ENCODE peak calls at places on chromosomes 5 and 9, in seven cellular contexts. Z is suprapubic skin, N is lower lobe of right lung, V is body of pancreas, X is HepG2, F is upper lobe of left lung, A is neural progenitor cell. Q is an unnamed sample.

GRCh38 chr9:137989999-137990715 is 112.6 kb downstream of the CACNA1B start:
- DNase-seq in Z (no peak), V (no peak), A (no peak), F (no peak), N (no peak), X (no peak), Q (no peak)

GRCh38 chr9:133505901-133506652 is 18.7 kb downstream of the MYMK start:
- DNase-seq in V (peak), N (no peak), X (no peak), Z (no peak), A (no peak), F (no peak), Q (no peak)

GRCh38 chr9:107176701-107177100 is 106.4 kb upstream of the RAD23B start:
- DNase-seq in Z (no peak), N (no peak), A (no peak), F (no peak), X (no peak), V (no peak), Q (no peak)

GRCh38 chr5:51960617-51961115 is 577.4 kb downstream of the ISL1 start:
- DNase-seq in F (no peak), Z (no peak), N (no peak), A (no peak), V (no peak), X (no peak), Q (no peak)

GRCh38 chr9:101601904-101602765 is 7.4 kb upstream of the PPP3R2 start:
- DNase-seq in Z (no peak), N (no peak), V (peak), X (peak), A (peak), F (no peak), Q (no peak)

GRCh38 chr9:117644133-117644532 is 60.1 kb upstream of the TLR4 start:
- DNase-seq in Z (no peak), N (no peak), F (no peak), A (no peak), X (no peak), V (no peak), Q (no peak)

GRCh38 chr5:42974546-42974945 is 65.6 kb downstream of the ANXA2R start:
- DNase-seq in F (no peak), X (no peak), V (no peak), A (no peak), N (no peak), Z (no peak), Q (no peak)

GRCh38 chr5:153513171-153513570 is 22.7 kb downstream of the GRIA1 start:
- DNase-seq in A (no peak), X (no peak), Z (no peak), F (no peak), V (peak), N (no peak), Q (no peak)

GRCh38 chr5:179872356-179873160 is 13.9 kb upstream of the MRNIP start:
- DNase-seq in A (no peak), X (no peak), N (no peak), F (no peak), V (no peak), Z (no peak), Q (no peak)

GRCh38 chr5:80989883-80990282 is 29.7 kb downstream of the RASGRF2 start:
- DNase-seq in N (no peak), F (no peak), X (no peak), V (no peak), A (no peak), Z (no peak), Q (no peak)

GRCh38 chr5:75510836-75511434 is 494 bp downstream of the CERT1 start:
- DNase-seq in A (peak), V (peak), X (peak), N (peak), Z (peak), F (peak), Q (no peak)

GRCh38 chr5:72895758-72896157 is 60.1 kb upstream of the FCHO2 start:
- DNase-seq in X (no peak), Z (no peak), V (no peak), N (no peak), A (no peak), F (no peak), Q (no peak)

GRCh38 chr5:66608501-66608900 is 12.3 kb downstream of the MAST4 start:
- DNase-seq in V (no peak), X (no peak), F (no peak), A (no peak), N (no peak), Z (no peak), Q (no peak)

GRCh38 chr5:9564752-9565151 is 18.9 kb upstream of the SEMA5A start:
- DNase-seq in N (no peak), V (no peak), A (no peak), F (no peak), X (no peak), Z (no peak), Q (no peak)

GRCh38 chr5:17185349-17185748 is 32.1 kb upstream of the BASP1 start:
- DNase-seq in Z (no peak), X (no peak), V (no peak), A (no peak), N (no peak), F (no peak), Q (no peak)

GRCh38 chr5:112366987-112367386 is 52.1 kb downstream of the EPB41L4A start:
- DNase-seq in A (peak), X (peak), F (no peak), V (no peak), Z (no peak), N (no peak), Q (no peak)

GRCh38 chr9:16610538-16610937 is 259.9 kb downstream of the BNC2 start:
- DNase-seq in V (no peak), N (no peak), A (no peak), Z (no peak), X (no peak), F (no peak), Q (no peak)

GRCh38 chr9:94805585-94805984 is 79.1 kb downstream of the AOPEP start:
- DNase-seq in V (no peak), X (no peak), N (no peak), Z (no peak), F (no peak), A (no peak), Q (peak)

GRCh38 chr9:129405831-129406220 is 215.1 kb downstream of the C9orf50 start:
- DNase-seq in V (no peak), A (no peak), X (no peak), Z (no peak), N (peak), F (no peak), Q (no peak)

GRCh38 chr5:171702391-171702790 is 83.2 kb upstream of the SMIM23 start:
- DNase-seq in V (no peak), X (no peak), Z (no peak), A (no peak), N (no peak), F (no peak), Q (no peak)

GRCh38 chr9:105670315-105670714 is 8.1 kb downstream of the TAL2 start:
- DNase-seq in F (no peak), N (no peak), X (no peak), V (no peak), Z (no peak), A (peak), Q (no peak)

GRCh38 chr9:14880951-14881465 is 29.2 kb downstream of the FREM1 start:
- DNase-seq in V (no peak), X (no peak), N (no peak), A (no peak), F (no peak), Z (no peak), Q (no peak)

GRCh38 chr5:115600771-115601170 is 1.5 kb downstream of the TICAM2 start:
- DNase-seq in A (no peak), F (no peak), N (no peak), Z (no peak), V (no peak), X (no peak), Q (no peak)

GRCh38 chr5:122896598-122897282 is 51.3 kb downstream of the SNX24 start:
- DNase-seq in A (no peak), F (no peak), V (no peak), Z (no peak), X (peak), N (no peak), Q (no peak)

GRCh38 chr5:10192309-10192708 is 57.4 kb downstream of the ATPSCKMT start:
- DNase-seq in V (no peak), N (no peak), X (no peak), F (no peak), Z (no peak), A (no peak), Q (no peak)

GRCh38 chr9:76654575-76654974 is 109.7 kb upstream of the PCA3 start:
- DNase-seq in Z (no peak), F (no peak), A (no peak), X (no peak), N (no peak), V (no peak), Q (peak)

GRCh38 chr9:136095495-136096058 is 488 bp upstream of the NACC2 start:
- DNase-seq in A (peak), Z (no peak), V (no peak), F (peak), N (peak), X (no peak), Q (no peak)

GRCh38 chr5:10594591-10595210 is 30.8 kb downstream of the ANKRD33B start:
- DNase-seq in A (no peak), N (no peak), V (no peak), Z (no peak), F (peak), X (no peak), Q (no peak)

GRCh38 chr9:109331353-109331752 is 10.5 kb upstream of the EPB41L4B start:
- DNase-seq in N (peak), X (no peak), F (peak), V (peak), A (no peak), Z (peak), Q (peak)

GRCh38 chr5:167777746-167778145 is 513.7 kb upstream of the WWC1 start:
- DNase-seq in X (no peak), Z (no peak), N (no peak), F (no peak), V (no peak), A (no peak), Q (no peak)

GRCh38 chr5:131548190-131548589 is 86.8 kb downstream of the RAPGEF6 start:
- DNase-seq in X (no peak), F (no peak), N (no peak), Z (no peak), A (no peak), V (no peak), Q (no peak)

GRCh38 chr5:86570427-86571083 is 47.2 kb upstream of the COX7C start:
- DNase-seq in Z (no peak), X (peak), F (no peak), V (no peak), N (no peak), A (no peak), Q (no peak)

GRCh38 chr5:86565197-86565789 is 52.4 kb upstream of the COX7C start:
- DNase-seq in V (no peak), Z (no peak), N (no peak), A (no peak), X (peak), F (no peak), Q (no peak)
- H3K27ac ChIP-seq in V (no peak), Z (no peak), N (no peak), A (no peak), X (no peak), F (no peak), Q (no peak)

GRCh38 chr5:57316798-57317327 is 143.0 kb downstream of the GPBP1 start:
- DNase-seq in F (peak), A (no peak), X (no peak), V (peak), N (no peak), Z (no peak), Q (peak)

GRCh38 chr5:57313716-57314115 is 139.9 kb downstream of the GPBP1 start:
- DNase-seq in N (no peak), X (no peak), A (no peak), Z (no peak), F (no peak), V (no peak), Q (no peak)

GRCh38 chr5:57317341-57317740 is 143.5 kb downstream of the GPBP1 start:
- DNase-seq in Z (no peak), A (no peak), X (no peak), N (no peak), V (no peak), F (no peak), Q (no peak)

GRCh38 chr5:57318251-57318650 is 144.4 kb downstream of the GPBP1 start:
- DNase-seq in X (no peak), Z (no peak), F (no peak), N (no peak), V (no peak), A (no peak), Q (no peak)

DNA sequence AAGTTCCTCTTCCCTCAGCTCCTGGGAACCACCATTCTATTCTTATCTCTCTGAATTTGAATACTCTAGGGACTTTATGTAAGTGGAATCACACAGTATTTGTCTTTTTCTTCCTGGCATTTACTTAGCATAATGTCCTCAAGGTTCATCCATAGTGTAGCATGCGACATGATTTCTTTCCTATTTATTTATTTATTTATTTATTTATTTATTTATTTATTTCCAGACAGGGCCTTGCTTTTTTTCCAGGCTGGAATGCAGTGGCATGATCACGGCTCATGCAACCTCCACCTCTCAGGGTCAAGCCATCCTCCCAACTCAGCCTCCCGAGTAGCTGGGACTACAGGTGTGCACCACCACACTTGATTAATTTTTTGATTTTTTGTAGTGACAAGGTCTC is 142.1 kb downstream of the GPBP1 start:
- DNase-seq in N (no peak), V (no peak), F (no peak), X (no peak), Z (no peak), A (no peak), Q (no peak)
- H3K27ac ChIP-seq in N (no peak), V (no peak), F (peak), X (no peak), Z (no peak), A (no peak), Q (no peak)

GRCh38 chr9:92764988-92765936 is 629 bp upstream of the BICD2 start:
- DNase-seq in F (peak), A (peak), V (peak), X (peak), Z (peak), N (peak), Q (peak)

GRCh38 chr9:92764381-92764987 is at the start of gene BICD2:
- DNase-seq in F (no peak), A (no peak), N (no peak), X (no peak), Z (no peak), V (no peak), Q (no peak)

GRCh38 chr9:92762781-92763708 is 1.6 kb downstream of the BICD2 start:
- DNase-seq in Z (no peak), X (no peak), F (no peak), N (no peak), A (no peak), V (no peak), Q (no peak)

GRCh38 chr9:92762196-92762595 is 2.4 kb downstream of the BICD2 start:
- DNase-seq in X (no peak), F (no peak), Z (no peak), N (no peak), A (no peak), V (no peak), Q (no peak)

DNA sequence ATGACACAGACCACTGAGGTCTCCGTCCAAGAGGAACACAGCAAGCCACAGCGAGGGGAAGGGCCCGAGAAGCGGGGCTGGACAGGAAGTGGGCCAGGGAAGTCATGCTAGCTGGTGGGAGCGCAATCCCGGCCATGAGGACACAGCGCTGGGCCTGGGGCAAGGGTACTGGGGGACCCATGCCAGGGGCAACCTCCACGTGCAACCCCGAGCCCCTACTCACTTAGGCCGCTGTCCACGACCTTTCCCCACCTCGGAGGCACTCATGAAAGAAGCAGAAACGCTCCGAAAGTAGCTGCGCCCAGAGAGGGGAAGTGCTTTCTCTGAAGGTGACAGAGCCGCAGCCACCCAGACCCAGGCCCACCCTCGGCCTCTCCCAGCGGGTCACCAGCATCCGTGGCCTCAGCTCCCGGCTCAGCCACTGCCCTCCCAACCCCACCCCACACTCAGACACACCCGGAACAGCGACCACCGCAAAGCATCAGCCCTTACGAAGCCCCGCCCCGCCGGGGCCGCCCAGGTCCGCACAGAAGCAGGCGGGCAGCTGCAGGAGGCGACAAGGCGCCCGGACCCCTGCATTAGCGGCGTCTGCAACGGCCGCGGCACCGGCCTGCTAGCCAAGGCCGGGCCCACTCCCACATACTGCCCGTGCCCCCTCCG is 782 bp downstream of the BICD2 start:
- DNase-seq in F (peak), X (no peak), N (peak), Z (peak), V (peak), A (peak), Q (no peak)
- H3K27ac ChIP-seq in F (peak), X (peak), N (peak), Z (peak), V (peak), A (no peak), Q (peak)

DNA sequence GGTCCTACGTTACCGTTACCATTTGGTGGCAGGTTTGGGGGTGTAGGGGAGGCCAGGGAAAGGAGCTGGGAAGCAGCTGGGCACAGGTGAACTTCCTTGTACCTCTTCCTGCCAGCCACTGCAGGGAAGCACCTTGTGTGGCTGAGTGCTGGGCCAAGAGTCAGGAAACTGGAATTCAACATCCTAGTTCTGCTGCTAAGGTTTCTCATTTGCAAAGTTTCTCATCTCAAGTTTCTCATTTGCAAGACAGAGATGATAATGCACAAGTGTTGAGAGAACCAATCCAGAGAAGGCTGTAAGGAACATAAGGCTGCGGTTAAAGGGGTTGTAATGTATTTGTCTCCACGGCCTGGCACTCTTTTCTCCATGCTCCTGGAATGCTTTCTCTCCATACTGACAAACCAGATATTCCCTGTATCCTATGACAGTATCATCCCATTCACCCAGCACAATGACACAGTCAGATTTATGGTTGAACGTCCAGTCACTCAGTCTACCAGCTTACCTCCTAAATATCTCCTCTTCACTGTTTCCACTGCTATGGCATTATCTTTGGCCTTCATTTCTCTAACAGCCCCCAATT is 33.6 kb upstream of the LARP1 start:
- DNase-seq in N (no peak), X (no peak), V (no peak), F (no peak), A (no peak), Z (no peak), Q (no peak)
- H3K27ac ChIP-seq in N (no peak), X (no peak), V (no peak), F (no peak), A (no peak), Z (no peak), Q (no peak)

GRCh38 chr5:136153581-136154236 is 21.1 kb downstream of the SMAD5 start:
- DNase-seq in A (no peak), X (no peak), N (no peak), F (no peak), V (no peak), Z (no peak), Q (no peak)
- H3K27ac ChIP-seq in A (no peak), X (no peak), N (no peak), F (no peak), V (no peak), Z (no peak), Q (no peak)

GRCh38 chr5:169979871-169980270 is 424 bp downstream of the INSYN2B start:
- DNase-seq in V (no peak), A (no peak), X (no peak), N (no peak), F (no peak), Z (no peak), Q (no peak)
- H3K27ac ChIP-seq in V (no peak), A (no peak), X (no peak), N (no peak), F (no peak), Z (no peak), Q (peak)

GRCh38 chr5:19855031-19855430 is 133.0 kb downstream of the CDH18 start:
- DNase-seq in A (no peak), V (no peak), Z (no peak), N (no peak), F (no peak), X (no peak), Q (no peak)
- H3K27ac ChIP-seq in A (no peak), V (no peak), Z (no peak), N (no peak), F (no peak), X (no peak), Q (no peak)

DNA sequence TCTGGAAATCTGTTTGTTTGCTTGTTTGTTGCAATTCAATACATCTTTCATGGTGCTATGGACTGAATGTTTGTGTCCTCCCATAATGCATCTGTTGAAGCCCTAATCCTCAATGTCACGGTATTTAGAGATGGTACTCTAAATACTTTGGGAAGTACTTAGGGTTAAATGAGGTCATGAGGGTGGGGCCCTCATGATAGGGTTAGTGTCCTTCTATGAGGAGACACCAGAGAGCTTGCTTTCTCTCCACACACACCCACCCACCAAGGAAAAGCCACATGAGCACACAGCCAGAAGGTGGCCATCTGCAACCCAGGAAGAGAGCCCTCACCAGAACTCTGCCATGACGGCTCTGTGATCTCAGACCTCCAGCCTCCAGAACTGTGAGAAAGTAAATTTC is 32.7 kb downstream of the DMGDH start:
- DNase-seq in A (no peak), F (no peak), N (no peak), V (no peak), Z (no peak), X (no peak), Q (no peak)
- H3K27ac ChIP-seq in A (no peak), F (no peak), N (no peak), V (no peak), Z (no peak), X (no peak), Q (no peak)

Q was measured in epithelial cell of prostate.